ENCODE peak calls at places on chromosomes 3 and 15, in ten cellular contexts. H is heart right ventricle; J is CD8-positive, alpha-beta T cell; W is H9; G is Panc1; O is endodermal cell; A is PC-3; D is upper lobe of right lung; I is psoas muscle; Z is cardiac muscle cell. Q is an unnamed sample. For H3K27me3, the result is how much of the 10 kb centered on the place peaks cover.

GRCh38 chr15:87144775-87145174 is 1065.1 kb downstream of the AGBL1 start:
- DNase-seq in H (no peak), J (no peak), W (no peak), G (no peak), O (no peak), A (peak), D (no peak), I (no peak), Z (no peak), Q (no peak)

GRCh38 chr15:24054547-24055245 is 367.6 kb upstream of the NDN start:
- DNase-seq in H (no peak), J (no peak), W (no peak), G (no peak), O (no peak), A (no peak), D (no peak), I (no peak), Z (peak), Q (no peak)

GRCh38 chr15:85515212-85515611 is 134.8 kb downstream of the AKAP13 start:
- DNase-seq in H (no peak), J (no peak), W (no peak), G (no peak), O (no peak), A (no peak), D (no peak), I (no peak), Z (no peak), Q (no peak)

GRCh38 chr3:14716593-14716992 is 41.7 kb downstream of the C3orf20 start:
- DNase-seq in H (no peak), J (no peak), W (no peak), G (no peak), O (no peak), A (peak), D (no peak), I (no peak), Z (no peak), Q (peak)

GRCh38 chr3:49081429-49081828 is 12.4 kb downstream of the QRICH1 start:
- DNase-seq in H (no peak), J (no peak), W (no peak), G (no peak), O (no peak), A (no peak), D (no peak), I (no peak), Z (no peak), Q (peak)

GRCh38 chr15:94845391-94845718 is 614.0 kb downstream of the MCTP2 start:
- DNase-seq in H (no peak), J (no peak), W (no peak), G (no peak), O (no peak), A (no peak), D (no peak), I (no peak), Z (no peak), Q (no peak)

GRCh38 chr3:123344175-123344908 is 104.5 kb downstream of the ADCY5 start:
- DNase-seq in H (no peak), J (no peak), W (peak), G (no peak), O (peak), A (no peak), D (peak), I (no peak), Z (peak), Q (no peak)

GRCh38 chr3:171028779-171029232 is 2.3 kb upstream of the SLC2A2 start:
- DNase-seq in H (peak), J (no peak), W (no peak), G (no peak), O (no peak), A (peak), D (no peak), I (no peak), Z (no peak), Q (peak)

GRCh38 chr3:156787926-156788663 is 38.1 kb upstream of the LEKR1 start:
- DNase-seq in H (no peak), J (no peak), W (no peak), G (peak), O (no peak), A (peak), D (no peak), I (no peak), Z (no peak), Q (peak)

DNA sequence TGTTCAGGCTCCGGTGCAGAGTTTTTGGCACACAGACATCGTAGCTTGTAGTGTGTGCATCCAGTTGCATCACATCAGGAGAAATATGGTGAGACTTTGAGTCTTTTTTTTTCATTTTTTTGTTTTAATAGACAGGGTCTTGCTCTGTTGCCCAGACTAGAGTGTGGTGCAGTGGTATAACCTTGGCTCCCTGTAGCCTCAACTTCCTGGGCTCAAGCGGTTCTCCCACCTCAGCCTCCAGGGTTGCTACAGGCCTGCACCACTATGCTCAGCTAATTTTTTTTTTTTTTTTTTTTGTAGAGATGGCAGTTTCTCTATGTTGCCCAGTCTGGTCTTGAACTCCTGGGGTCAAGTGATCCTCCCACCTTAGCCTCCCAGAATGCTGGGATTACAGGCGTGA is 51.1 kb upstream of the TEX264 start:
- DNase-seq in H (no peak), J (no peak), W (no peak), G (no peak), O (no peak), A (no peak), D (no peak), I (no peak), Z (no peak), Q (no peak)
- TF ChIP-seq CTCF in H (no peak), J (no peak), W (no peak), G (no peak), O (no peak), A (no peak), D (no peak), I (no peak), Z (no peak), Q (no peak)

GRCh38 chr3:194103475-194103874 is 32.5 kb upstream of the HES1 start:
- DNase-seq in H (no peak), J (peak), W (no peak), G (no peak), O (no peak), A (no peak), D (no peak), I (no peak), Z (no peak), Q (no peak)
- H3K27me3 ChIP-seq in H (half or more), J (under half), W (under half), G (under half), O (under half), A (under half), D (under half), I (under half), Z (under half), Q (under half)

GRCh38 chr3:134649106-134649705 is 1.6 kb downstream of the KY start:
- DNase-seq in H (no peak), J (no peak), W (peak), G (no peak), O (no peak), A (no peak), D (no peak), I (no peak), Z (no peak), Q (no peak)
- TF ChIP-seq CTCF in H (no peak), J (no peak), W (no peak), G (no peak), O (no peak), A (no peak), D (no peak), I (no peak), Z (no peak), Q (no peak)

GRCh38 chr15:74272812-74273211 is 36.7 kb downstream of the CCDC33 start:
- DNase-seq in H (no peak), J (no peak), W (no peak), G (no peak), O (no peak), A (peak), D (no peak), I (no peak), Z (no peak), Q (no peak)

GRCh38 chr15:74270854-74271520 is 34.9 kb downstream of the CCDC33 start:
- DNase-seq in H (no peak), J (no peak), W (no peak), G (no peak), O (no peak), A (no peak), D (no peak), I (no peak), Z (no peak), Q (no peak)

GRCh38 chr15:74265046-74265639 is 29.0 kb downstream of the CCDC33 start:
- DNase-seq in H (peak), J (no peak), W (peak), G (no peak), O (peak), A (peak), D (no peak), I (peak), Z (peak), Q (no peak)

GRCh38 chr15:74270155-74270554 is 34.0 kb downstream of the CCDC33 start:
- DNase-seq in H (no peak), J (no peak), W (no peak), G (no peak), O (no peak), A (no peak), D (no peak), I (no peak), Z (no peak), Q (no peak)

GRCh38 chr15:74269362-74270035 is 33.4 kb downstream of the CCDC33 start:
- DNase-seq in H (no peak), J (no peak), W (no peak), G (no peak), O (no peak), A (no peak), D (no peak), I (no peak), Z (no peak), Q (no peak)
- H3K27me3 ChIP-seq in H (half or more), J (under half), W (under half), G (under half), O (under half), A (under half), D (under half), I (under half), Z (under half), Q (under half)

GRCh38 chr15:36678308-36678707 is 98.9 kb downstream of the CDIN1 start:
- DNase-seq in H (no peak), J (no peak), W (no peak), G (no peak), O (no peak), A (no peak), D (no peak), I (no peak), Z (no peak), Q (no peak)
- TF ChIP-seq CTCF in H (no peak), J (no peak), W (no peak), G (no peak), O (no peak), A (no peak), D (no peak), I (no peak), Z (no peak), Q (no peak)

GRCh38 chr15:45118996-45119395 is 4.9 kb downstream of the DUOXA2 start:
- DNase-seq in H (no peak), J (no peak), W (no peak), G (no peak), O (no peak), A (no peak), D (peak), I (no peak), Z (no peak), Q (no peak)
- H3K27me3 ChIP-seq in H (half or more), J (under half), W (under half), G (under half), O (half or more), A (under half), D (under half), I (half or more), Z (half or more), Q (under half)

GRCh38 chr3:178451799-178452198 is 84.4 kb upstream of the KCNMB2 start:
- DNase-seq in H (no peak), J (no peak), W (no peak), G (no peak), O (peak), A (no peak), D (no peak), I (no peak), Z (no peak), Q (no peak)
- TF ChIP-seq CTCF in H (no peak), J (no peak), W (peak), G (no peak), O (peak), A (no peak), D (no peak), I (no peak), Z (no peak), Q (no peak)

GRCh38 chr15:33314115-33314514 is 3.3 kb downstream of the RYR3 start:
- DNase-seq in H (no peak), J (no peak), W (no peak), G (no peak), O (no peak), A (no peak), D (no peak), I (no peak), Z (no peak), Q (no peak)
- H3K27me3 ChIP-seq in H (half or more), J (under half), W (under half), G (under half), O (under half), A (half or more), D (under half), I (under half), Z (half or more), Q (half or more)

DNA sequence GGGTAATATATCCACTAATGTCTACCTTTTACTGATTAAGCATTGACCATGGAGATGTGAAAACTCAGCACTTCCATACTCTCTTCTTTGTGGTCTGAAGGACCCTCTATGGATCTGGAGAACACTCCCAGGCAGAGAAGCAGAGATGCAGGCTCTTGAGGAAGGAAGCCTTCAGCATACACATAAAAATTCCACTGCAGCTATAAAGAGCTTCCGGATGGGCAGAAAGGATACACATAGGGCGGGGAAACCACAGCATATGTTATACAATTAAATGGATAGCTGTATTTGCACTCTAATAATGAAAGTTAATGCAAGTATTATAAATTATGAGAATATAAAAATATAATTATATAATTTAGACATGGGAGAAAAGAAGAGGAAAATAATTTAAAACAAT is 1258.2 kb upstream of the ALCAM start:
- DNase-seq in H (no peak), J (no peak), W (no peak), G (no peak), O (no peak), A (peak), D (no peak), I (no peak), Z (no peak), Q (no peak)
- TF ChIP-seq CTCF in H (no peak), J (no peak), W (no peak), G (no peak), O (no peak), A (no peak), D (no peak), I (no peak), Z (no peak), Q (no peak)

DNA sequence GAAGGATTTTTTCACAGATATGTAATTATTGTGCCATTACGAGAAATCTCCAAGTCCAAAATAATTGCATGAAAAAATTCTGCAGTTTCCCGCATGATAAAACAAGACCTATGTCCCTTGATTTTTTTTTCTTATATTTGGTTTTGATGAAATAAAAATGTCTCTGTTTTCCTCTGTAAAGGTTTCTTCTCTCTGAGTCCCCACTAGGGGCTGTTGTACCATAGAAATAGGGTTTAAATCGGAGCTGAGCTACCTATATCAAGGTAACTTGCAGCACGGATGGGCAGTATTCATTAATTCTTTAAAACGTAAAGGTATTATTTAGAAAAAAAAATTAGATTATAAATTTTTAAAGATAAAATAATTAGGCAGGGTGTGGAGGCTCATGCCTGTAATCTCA is 66.6 kb upstream of the IGF1R start:
- DNase-seq in H (no peak), J (no peak), W (no peak), G (no peak), O (no peak), A (peak), D (no peak), I (no peak), Z (peak), Q (no peak)
- H3K27me3 ChIP-seq in H (half or more), J (under half), W (under half), G (under half), O (under half), A (half or more), D (half or more), I (half or more), Z (under half), Q (under half)